ENCODE peak calls at places on chromosomes 6 and 20, in nine cellular contexts. T is psoas muscle, F is foreskin keratinocyte, D is endothelial cell, G is AG09319, Q is coronary artery, Y is cardiac muscle cell, Z is AG09309, R is GM13976. H is an unnamed sample.

GRCh38 chr20:50189681-50190250 is 864 bp upstream of the CEBPB start:
- DNase-seq in T (peak), F (no peak), D (no peak), G (no peak), Q (peak), Y (no peak), Z (no peak), R (no peak), H (no peak)

GRCh38 chr20:1119128-1119505 is 715 bp downstream of the PSMF1 start:
- DNase-seq in T (no peak), F (peak), D (no peak), G (no peak), Q (no peak), Y (no peak), Z (no peak), R (no peak), H (no peak)

GRCh38 chr20:6028795-6029194 is 25.1 kb downstream of the LRRN4 start:
- DNase-seq in T (no peak), F (no peak), D (no peak), G (no peak), Q (no peak), Y (no peak), Z (no peak), R (no peak), H (no peak)

GRCh38 chr20:49482621-49483017 is at the start of gene KCNB1:
- DNase-seq in T (peak), F (no peak), D (peak), G (no peak), Q (peak), Y (peak), Z (no peak), R (peak), H (peak)

GRCh38 chr6:21459646-21460045 is 133.9 kb upstream of the SOX4 start:
- DNase-seq in T (no peak), F (no peak), D (no peak), G (no peak), Q (no peak), Y (peak), Z (no peak), R (no peak), H (no peak)

GRCh38 chr6:106856227-106856874 is 118.2 kb downstream of the CD24 start:
- DNase-seq in T (no peak), F (no peak), D (no peak), G (no peak), Q (no peak), Y (no peak), Z (no peak), R (no peak), H (no peak)

GRCh38 chr6:166559211-166559610 is 27.3 kb downstream of the RAMACL start:
- DNase-seq in T (no peak), F (no peak), D (no peak), G (no peak), Q (no peak), Y (no peak), Z (no peak), R (no peak), H (no peak)

GRCh38 chr20:37868998-37869861 is 33.7 kb upstream of the VSTM2L start:
- DNase-seq in T (no peak), F (no peak), D (no peak), G (no peak), Q (no peak), Y (no peak), Z (no peak), R (peak), H (no peak)

GRCh38 chr6:159126590-159126989 is 42.6 kb upstream of the FNDC1 start:
- DNase-seq in T (peak), F (no peak), D (no peak), G (no peak), Q (no peak), Y (peak), Z (no peak), R (no peak), H (no peak)

GRCh38 chr6:122696079-122696478 is 83.4 kb upstream of the FABP7 start:
- DNase-seq in T (no peak), F (peak), D (no peak), G (no peak), Q (no peak), Y (no peak), Z (no peak), R (no peak), H (no peak)

GRCh38 chr20:41664584-41664983 is 46.4 kb upstream of the CHD6 start:
- DNase-seq in T (no peak), F (no peak), D (no peak), G (no peak), Q (no peak), Y (no peak), Z (no peak), R (peak), H (no peak)

GRCh38 chr6:108805611-108806181 is 42.5 kb upstream of the ARMC2 start:
- DNase-seq in T (no peak), F (no peak), D (no peak), G (no peak), Q (no peak), Y (no peak), Z (no peak), R (no peak), H (no peak)

GRCh38 chr6:108564178-108564577 is 3.5 kb downstream of the FOXO3 start:
- DNase-seq in T (no peak), F (peak), D (no peak), G (peak), Q (no peak), Y (no peak), Z (peak), R (no peak), H (no peak)

GRCh38 chr6:163427498-163428254 is 13.2 kb downstream of the QKI start:
- DNase-seq in T (no peak), F (peak), D (no peak), G (peak), Q (no peak), Y (no peak), Z (peak), R (no peak), H (no peak)

GRCh38 chr20:62044671-62045070 is 21.0 kb downstream of the TAF4 start:
- DNase-seq in T (no peak), F (no peak), D (peak), G (no peak), Q (no peak), Y (no peak), Z (no peak), R (no peak), H (no peak)
- TF ChIP-seq CTCF in T (no peak), F (no peak), D (no peak), G (no peak), Q (no peak), Y (no peak), Z (no peak), R (no peak), H (no peak)

DNA sequence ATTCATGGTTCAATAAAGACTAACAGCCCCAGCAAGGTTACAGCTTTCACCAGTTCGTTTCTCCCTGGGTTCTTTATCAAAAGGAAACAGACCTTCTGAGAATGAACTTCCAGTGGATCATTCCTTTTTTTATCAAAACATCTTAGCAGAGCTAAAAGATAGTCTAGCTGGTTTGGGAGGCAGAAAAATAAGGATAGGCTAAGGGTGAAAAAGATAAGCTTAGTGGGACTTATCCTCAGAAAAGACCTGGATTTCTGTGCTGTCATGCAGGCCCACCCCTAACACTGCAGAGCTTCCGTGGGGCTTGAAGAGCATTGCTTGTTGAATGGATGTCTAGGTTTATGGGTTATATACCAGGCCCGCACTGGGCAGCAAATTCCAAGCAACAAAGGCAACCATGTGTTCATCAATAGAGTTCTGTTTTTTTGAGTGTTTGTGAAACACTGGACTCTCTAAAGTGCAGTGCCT is 52.8 kb downstream of the TNFAIP3 start:
- DNase-seq in T (no peak), F (no peak), D (no peak), G (no peak), Q (no peak), Y (no peak), Z (no peak), R (no peak), H (no peak)
- TF ChIP-seq CTCF in T (no peak), F (no peak), D (no peak), G (no peak), Q (no peak), Y (no peak), Z (no peak), R (no peak), H (no peak)

GRCh38 chr20:54219751-54220426 is 12.0 kb downstream of the PFDN4 start:
- DNase-seq in T (no peak), F (no peak), D (no peak), G (no peak), Q (no peak), Y (peak), Z (no peak), R (no peak), H (no peak)
- TF ChIP-seq CTCF in T (peak), F (peak), D (peak), G (peak), Q (peak), Y (peak), Z (peak), R (peak), H (peak)

GRCh38 chr6:14036911-14037310 is 80.7 kb upstream of the CD83 start:
- DNase-seq in T (no peak), F (no peak), D (no peak), G (no peak), Q (no peak), Y (no peak), Z (no peak), R (no peak), H (no peak)

GRCh38 chr6:14037402-14038277 is 79.9 kb upstream of the CD83 start:
- DNase-seq in T (no peak), F (peak), D (no peak), G (peak), Q (no peak), Y (no peak), Z (peak), R (no peak), H (no peak)

GRCh38 chr6:14039038-14039437 is 78.5 kb upstream of the CD83 start:
- DNase-seq in T (no peak), F (no peak), D (no peak), G (no peak), Q (no peak), Y (no peak), Z (no peak), R (no peak), H (no peak)

GRCh38 chr6:14038636-14039035 is 78.9 kb upstream of the CD83 start:
- DNase-seq in T (no peak), F (no peak), D (no peak), G (no peak), Q (no peak), Y (peak), Z (no peak), R (no peak), H (no peak)

GRCh38 chr6:14040042-14040441 is 77.5 kb upstream of the CD83 start:
- DNase-seq in T (no peak), F (no peak), D (no peak), G (no peak), Q (no peak), Y (no peak), Z (no peak), R (no peak), H (no peak)
- TF ChIP-seq CTCF in T (no peak), F (no peak), D (peak), G (no peak), Q (no peak), Y (no peak), Z (no peak), R (no peak), H (no peak)

GRCh38 chr6:6220718-6221117 is 99.7 kb downstream of the F13A1 start:
- DNase-seq in T (no peak), F (no peak), D (no peak), G (no peak), Q (no peak), Y (peak), Z (no peak), R (no peak), H (no peak)
- TF ChIP-seq CTCF in T (peak), F (peak), D (no peak), G (no peak), Q (no peak), Y (no peak), Z (peak), R (no peak), H (peak)

GRCh38 chr20:8624046-8624445 is 444.8 kb upstream of the PLCB4 start:
- DNase-seq in T (no peak), F (no peak), D (no peak), G (no peak), Q (no peak), Y (no peak), Z (no peak), R (no peak), H (no peak)
- TF ChIP-seq CTCF in T (no peak), F (no peak), D (no peak), G (no peak), Q (no peak), Y (no peak), Z (no peak), R (no peak), H (no peak)

GRCh38 chr6:28864321-28864923 is 59.4 kb downstream of the TRIM27 start:
- DNase-seq in T (no peak), F (peak), D (no peak), G (no peak), Q (no peak), Y (no peak), Z (no peak), R (no peak), H (no peak)
- TF ChIP-seq CTCF in T (no peak), F (peak), D (no peak), G (peak), Q (no peak), Y (no peak), Z (no peak), R (peak), H (no peak)